ENCODE peak calls at places on chromosomes 2 and 18, in nine cellular contexts. One of them, this sample, is unnamed.

GRCh38 chr2:37020212-37020886 is 54.0 kb upstream of the STRN start:
- DNase-seq in HepG2: no peak
- DNase-seq in CD8-positive, alpha-beta memory T cell: no peak
- DNase-seq in colonic mucosa: no peak
- DNase-seq in PC-9: no peak
- DNase-seq in small intestine: no peak
- DNase-seq in cardiac muscle cell: peak; percentile 88
- DNase-seq in sigmoid colon: peak; percentile 86
- DNase-seq in body of pancreas: peak; percentile 72
- DNase-seq in this sample: peak; percentile 67

GRCh38 chr2:182977463-182977862 is 60.8 kb downstream of the NCKAP1 start:
- DNase-seq in cardiac muscle cell: no peak
- DNase-seq in sigmoid colon: no peak
- DNase-seq in PC-9: no peak
- DNase-seq in colonic mucosa: no peak
- DNase-seq in small intestine: no peak
- DNase-seq in CD8-positive, alpha-beta memory T cell: no peak
- DNase-seq in HepG2: no peak
- DNase-seq in body of pancreas: no peak
- DNase-seq in this sample: no peak

GRCh38 chr2:189521686-189522434 is 58.7 kb downstream of the SLC40A1 start:
- DNase-seq in cardiac muscle cell: no peak
- DNase-seq in sigmoid colon: no peak
- DNase-seq in PC-9: peak; percentile 47
- DNase-seq in small intestine: peak; percentile 31
- DNase-seq in colonic mucosa: no peak
- DNase-seq in body of pancreas: no peak
- DNase-seq in CD8-positive, alpha-beta memory T cell: no peak
- DNase-seq in HepG2: peak; percentile 75
- DNase-seq in this sample: no peak

GRCh38 chr2:27961997-27962396 is 71.5 kb downstream of the BABAM2 start:
- DNase-seq in PC-9: no peak
- DNase-seq in small intestine: no peak
- DNase-seq in sigmoid colon: no peak
- DNase-seq in body of pancreas: no peak
- DNase-seq in CD8-positive, alpha-beta memory T cell: no peak
- DNase-seq in cardiac muscle cell: peak; percentile 44
- DNase-seq in colonic mucosa: no peak
- DNase-seq in HepG2: no peak
- DNase-seq in this sample: no peak

GRCh38 chr2:156982615-156983014 is 274.9 kb upstream of the GALNT5 start:
- DNase-seq in PC-9: no peak
- DNase-seq in HepG2: no peak
- DNase-seq in CD8-positive, alpha-beta memory T cell: no peak
- DNase-seq in sigmoid colon: no peak
- DNase-seq in small intestine: no peak
- DNase-seq in cardiac muscle cell: no peak
- DNase-seq in colonic mucosa: no peak
- DNase-seq in body of pancreas: no peak
- DNase-seq in this sample: no peak

GRCh38 chr2:78521938-78522337 is 503.6 kb upstream of the REG3G start:
- DNase-seq in sigmoid colon: no peak
- DNase-seq in HepG2: no peak
- DNase-seq in small intestine: no peak
- DNase-seq in colonic mucosa: no peak
- DNase-seq in cardiac muscle cell: no peak
- DNase-seq in body of pancreas: no peak
- DNase-seq in CD8-positive, alpha-beta memory T cell: no peak
- DNase-seq in PC-9: no peak
- DNase-seq in this sample: no peak

GRCh38 chr2:159998236-159998635 is 64.2 kb downstream of the PLA2R1 start:
- DNase-seq in sigmoid colon: no peak
- DNase-seq in small intestine: no peak
- DNase-seq in colonic mucosa: no peak
- DNase-seq in CD8-positive, alpha-beta memory T cell: no peak
- DNase-seq in cardiac muscle cell: peak; percentile 9
- DNase-seq in PC-9: no peak
- DNase-seq in body of pancreas: no peak
- DNase-seq in HepG2: no peak
- DNase-seq in this sample: no peak

GRCh38 chr2:8592736-8593135 is 89.1 kb upstream of the ID2 start:
- DNase-seq in cardiac muscle cell: no peak
- DNase-seq in sigmoid colon: no peak
- DNase-seq in body of pancreas: no peak
- DNase-seq in CD8-positive, alpha-beta memory T cell: no peak
- DNase-seq in PC-9: no peak
- DNase-seq in HepG2: peak; percentile 36
- DNase-seq in small intestine: peak; percentile 28
- DNase-seq in colonic mucosa: no peak
- DNase-seq in this sample: peak; percentile 14

GRCh38 chr18:36328385-36328858 is 30.9 kb downstream of the FHOD3 start:
- DNase-seq in PC-9: no peak
- DNase-seq in sigmoid colon: no peak
- DNase-seq in CD8-positive, alpha-beta memory T cell: no peak
- DNase-seq in small intestine: no peak
- DNase-seq in cardiac muscle cell: no peak
- DNase-seq in colonic mucosa: no peak
- DNase-seq in HepG2: no peak
- DNase-seq in body of pancreas: no peak
- DNase-seq in this sample: no peak

GRCh38 chr2:180443896-180444295 is 436.8 kb upstream of the CWC22 start:
- DNase-seq in cardiac muscle cell: peak; percentile 38
- DNase-seq in colonic mucosa: no peak
- DNase-seq in body of pancreas: no peak
- DNase-seq in small intestine: no peak
- DNase-seq in PC-9: no peak
- DNase-seq in sigmoid colon: no peak
- DNase-seq in HepG2: no peak
- DNase-seq in CD8-positive, alpha-beta memory T cell: no peak
- DNase-seq in this sample: no peak

GRCh38 chr2:1717129-1717528 is 27.2 kb downstream of the PXDN start:
- DNase-seq in PC-9: peak; percentile 36
- DNase-seq in sigmoid colon: peak; percentile 76
- DNase-seq in HepG2: no peak
- DNase-seq in cardiac muscle cell: peak; percentile 82
- DNase-seq in colonic mucosa: no peak
- DNase-seq in CD8-positive, alpha-beta memory T cell: no peak
- DNase-seq in body of pancreas: peak; percentile 37
- DNase-seq in small intestine: no peak
- DNase-seq in this sample: peak; percentile 38

GRCh38 chr18:6055711-6056110 is 160.4 kb upstream of the TMEM200C start:
- DNase-seq in cardiac muscle cell: peak; percentile 20
- DNase-seq in PC-9: no peak
- DNase-seq in body of pancreas: no peak
- DNase-seq in sigmoid colon: no peak
- DNase-seq in colonic mucosa: no peak
- DNase-seq in HepG2: no peak
- DNase-seq in CD8-positive, alpha-beta memory T cell: no peak
- DNase-seq in small intestine: no peak
- DNase-seq in this sample: no peak

GRCh38 chr2:147045113-147045512 is 799.7 kb upstream of the ACVR2A start:
- DNase-seq in cardiac muscle cell: peak; percentile 81
- DNase-seq in colonic mucosa: peak; percentile 55
- DNase-seq in small intestine: peak; percentile 60
- DNase-seq in PC-9: no peak
- DNase-seq in sigmoid colon: no peak
- DNase-seq in CD8-positive, alpha-beta memory T cell: no peak
- DNase-seq in body of pancreas: peak; percentile 52
- DNase-seq in HepG2: peak; percentile 45
- DNase-seq in this sample: no peak

GRCh38 chr18:58533771-58534170 is 95.1 kb downstream of the ALPK2 start:
- DNase-seq in sigmoid colon: no peak
- DNase-seq in small intestine: no peak
- DNase-seq in body of pancreas: no peak
- DNase-seq in colonic mucosa: no peak
- DNase-seq in PC-9: no peak
- DNase-seq in CD8-positive, alpha-beta memory T cell: no peak
- DNase-seq in cardiac muscle cell: no peak
- DNase-seq in HepG2: no peak
- DNase-seq in this sample: no peak

GRCh38 chr18:9802175-9802747 is 83.5 kb upstream of the TXNDC2 start:
- DNase-seq in cardiac muscle cell: no peak
- DNase-seq in HepG2: no peak
- DNase-seq in PC-9: no peak
- DNase-seq in CD8-positive, alpha-beta memory T cell: no peak
- DNase-seq in colonic mucosa: no peak
- DNase-seq in body of pancreas: no peak
- DNase-seq in sigmoid colon: no peak
- DNase-seq in small intestine: no peak
- DNase-seq in this sample: no peak

GRCh38 chr18:69774831-69775230 is 172.8 kb downstream of the CD226 start:
- DNase-seq in HepG2: no peak
- DNase-seq in colonic mucosa: no peak
- DNase-seq in sigmoid colon: no peak
- DNase-seq in small intestine: no peak
- DNase-seq in cardiac muscle cell: peak; percentile 66
- DNase-seq in body of pancreas: no peak
- DNase-seq in CD8-positive, alpha-beta memory T cell: no peak
- DNase-seq in PC-9: no peak
- DNase-seq in this sample: no peak

GRCh38 chr2:39942970-39943369 is 163.9 kb upstream of the THUMPD2 start:
- DNase-seq in sigmoid colon: no peak
- DNase-seq in small intestine: no peak
- DNase-seq in cardiac muscle cell: peak; percentile 2
- DNase-seq in PC-9: peak; percentile 25
- DNase-seq in CD8-positive, alpha-beta memory T cell: no peak
- DNase-seq in body of pancreas: no peak
- DNase-seq in colonic mucosa: no peak
- DNase-seq in HepG2: no peak
- DNase-seq in this sample: no peak

GRCh38 chr18:48868468-48869466 is 82.0 kb downstream of the SMAD7 start:
- DNase-seq in colonic mucosa: no peak
- DNase-seq in small intestine: peak; percentile 30
- DNase-seq in sigmoid colon: no peak
- DNase-seq in PC-9: no peak
- DNase-seq in CD8-positive, alpha-beta memory T cell: no peak
- DNase-seq in HepG2: peak; percentile 69
- DNase-seq in body of pancreas: no peak
- DNase-seq in cardiac muscle cell: no peak
- DNase-seq in this sample: peak; percentile 62

GRCh38 chr2:209389124-209389523 is 34.7 kb upstream of the MAP2 start:
- DNase-seq in small intestine: no peak
- DNase-seq in HepG2: no peak
- DNase-seq in body of pancreas: no peak
- DNase-seq in sigmoid colon: no peak
- DNase-seq in colonic mucosa: no peak
- DNase-seq in PC-9: no peak
- DNase-seq in CD8-positive, alpha-beta memory T cell: no peak
- DNase-seq in cardiac muscle cell: no peak
- DNase-seq in this sample: no peak

GRCh38 chr2:66390811-66391210 is 44.1 kb upstream of the MEIS1 start:
- DNase-seq in CD8-positive, alpha-beta memory T cell: no peak
- DNase-seq in cardiac muscle cell: no peak
- DNase-seq in sigmoid colon: no peak
- DNase-seq in small intestine: no peak
- DNase-seq in HepG2: no peak
- DNase-seq in body of pancreas: no peak
- DNase-seq in colonic mucosa: no peak
- DNase-seq in PC-9: peak; percentile 74
- DNase-seq in this sample: no peak

GRCh38 chr2:151315381-151315903 is 26.0 kb upstream of the NMI start:
- DNase-seq in body of pancreas: no peak
- DNase-seq in CD8-positive, alpha-beta memory T cell: no peak
- DNase-seq in HepG2: no peak
- DNase-seq in PC-9: no peak
- DNase-seq in small intestine: no peak
- DNase-seq in sigmoid colon: peak; percentile 77
- DNase-seq in colonic mucosa: no peak
- DNase-seq in cardiac muscle cell: peak; percentile 82
- DNase-seq in this sample: no peak

GRCh38 chr18:69817335-69817935 is 130.2 kb downstream of the CD226 start:
- DNase-seq in colonic mucosa: no peak
- DNase-seq in sigmoid colon: no peak
- DNase-seq in cardiac muscle cell: peak; percentile 78
- DNase-seq in HepG2: no peak
- DNase-seq in CD8-positive, alpha-beta memory T cell: no peak
- DNase-seq in body of pancreas: no peak
- DNase-seq in PC-9: no peak
- DNase-seq in small intestine: no peak
- DNase-seq in this sample: no peak

GRCh38 chr18:55416791-55417190 is 171.2 kb downstream of the TCF4 start:
- DNase-seq in colonic mucosa: no peak
- DNase-seq in PC-9: no peak
- DNase-seq in HepG2: no peak
- DNase-seq in cardiac muscle cell: no peak
- DNase-seq in sigmoid colon: no peak
- DNase-seq in body of pancreas: no peak
- DNase-seq in small intestine: no peak
- DNase-seq in CD8-positive, alpha-beta memory T cell: no peak
- DNase-seq in this sample: no peak
- H3K4me1 ChIP-seq in colonic mucosa: no peaks in the 10 kb centered on the region
- H3K4me1 ChIP-seq in PC-9: no peaks in the 10 kb centered on the region
- H3K4me1 ChIP-seq in HepG2: no peaks in the 10 kb centered on the region
- H3K4me1 ChIP-seq in cardiac muscle cell: peaks cover 6% of the 10 kb centered on the region
- H3K4me1 ChIP-seq in sigmoid colon: peaks cover 9% of the 10 kb centered on the region
- H3K4me1 ChIP-seq in body of pancreas: peaks cover 5% of the 10 kb centered on the region
- H3K4me1 ChIP-seq in small intestine: no peaks in the 10 kb centered on the region
- H3K4me1 ChIP-seq in CD8-positive, alpha-beta memory T cell: no peaks in the 10 kb centered on the region
- H3K4me1 ChIP-seq in this sample: peaks cover 26% of the 10 kb centered on the region

GRCh38 chr2:239288237-239288636 is 112.6 kb downstream of the HDAC4 start:
- DNase-seq in sigmoid colon: no peak
- DNase-seq in PC-9: no peak
- DNase-seq in CD8-positive, alpha-beta memory T cell: no peak
- DNase-seq in body of pancreas: no peak
- DNase-seq in colonic mucosa: no peak
- DNase-seq in HepG2: no peak
- DNase-seq in cardiac muscle cell: no peak
- DNase-seq in small intestine: no peak
- DNase-seq in this sample: no peak
- H3K27ac ChIP-seq in sigmoid colon: peak overlapping the region; percentile 83
- H3K27ac ChIP-seq in PC-9: no peak overlapping the region
- H3K27ac ChIP-seq in CD8-positive, alpha-beta memory T cell: no peak overlapping the region
- H3K27ac ChIP-seq in body of pancreas: no peak overlapping the region
- H3K27ac ChIP-seq in colonic mucosa: peak overlapping the region; percentile 31
- H3K27ac ChIP-seq in HepG2: no peak overlapping the region
- H3K27ac ChIP-seq in cardiac muscle cell: no peak overlapping the region
- H3K27ac ChIP-seq in small intestine: no peak overlapping the region
- H3K27ac ChIP-seq in this sample: no peak overlapping the region

DNA sequence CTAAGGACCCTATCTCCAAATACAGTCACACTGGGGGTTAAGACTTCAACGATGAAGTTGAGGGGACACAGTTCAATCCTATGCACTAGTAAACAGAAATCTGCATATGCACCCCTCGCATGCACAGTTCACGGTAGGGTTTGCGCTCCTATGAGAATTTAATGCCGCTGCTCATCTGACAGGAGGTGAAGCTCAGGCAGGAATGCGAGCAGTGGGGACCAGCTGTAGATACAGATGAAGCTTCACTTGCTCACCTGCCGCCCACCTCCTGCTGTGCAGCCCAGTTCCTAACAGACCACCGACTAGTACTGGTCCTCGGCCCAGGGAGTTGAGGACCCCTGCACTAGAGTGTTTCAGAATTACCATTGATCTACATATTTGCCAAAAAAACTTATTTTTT is 40.0 kb upstream of the FAHD2A start:
- DNase-seq in colonic mucosa: no peak
- DNase-seq in small intestine: no peak
- DNase-seq in body of pancreas: no peak
- DNase-seq in PC-9: no peak
- DNase-seq in sigmoid colon: peak; percentile 32
- DNase-seq in CD8-positive, alpha-beta memory T cell: no peak
- DNase-seq in cardiac muscle cell: no peak
- DNase-seq in HepG2: no peak
- DNase-seq in this sample: peak; percentile 6
- H3K9me3 ChIP-seq in colonic mucosa: no peaks in the 10 kb centered on the region
- H3K9me3 ChIP-seq in small intestine: no peaks in the 10 kb centered on the region
- H3K9me3 ChIP-seq in body of pancreas: no peaks in the 10 kb centered on the region
- H3K9me3 ChIP-seq in PC-9: no peaks in the 10 kb centered on the region
- H3K9me3 ChIP-seq in sigmoid colon: no peaks in the 10 kb centered on the region
- H3K9me3 ChIP-seq in CD8-positive, alpha-beta memory T cell: no peaks in the 10 kb centered on the region
- H3K9me3 ChIP-seq in cardiac muscle cell: no peaks in the 10 kb centered on the region
- H3K9me3 ChIP-seq in HepG2: no peaks in the 10 kb centered on the region
- H3K9me3 ChIP-seq in this sample: no peaks in the 10 kb centered on the region

GRCh38 chr2:217981084-217981730 is 21.6 kb downstream of the TNS1 start:
- DNase-seq in body of pancreas: peak; percentile 7
- DNase-seq in colonic mucosa: no peak
- DNase-seq in PC-9: no peak
- DNase-seq in HepG2: no peak
- DNase-seq in sigmoid colon: peak; percentile 61
- DNase-seq in CD8-positive, alpha-beta memory T cell: no peak
- DNase-seq in cardiac muscle cell: no peak
- DNase-seq in small intestine: no peak
- DNase-seq in this sample: no peak
- H3K4me1 ChIP-seq in body of pancreas: peaks cover 34% of the 10 kb centered on the region
- H3K4me1 ChIP-seq in colonic mucosa: no peaks in the 10 kb centered on the region
- H3K4me1 ChIP-seq in PC-9: no peaks in the 10 kb centered on the region
- H3K4me1 ChIP-seq in HepG2: peaks cover 9% of the 10 kb centered on the region
- H3K4me1 ChIP-seq in sigmoid colon: peaks cover 47% of the 10 kb centered on the region
- H3K4me1 ChIP-seq in CD8-positive, alpha-beta memory T cell: no peaks in the 10 kb centered on the region
- H3K4me1 ChIP-seq in cardiac muscle cell: peaks cover 4% of the 10 kb centered on the region
- H3K4me1 ChIP-seq in small intestine: no peaks in the 10 kb centered on the region
- H3K4me1 ChIP-seq in this sample: peaks cover 66% of the 10 kb centered on the region